ENCODE peak calls at places on chromosomes 11 and 22, in six cellular contexts. P is fibroblast of lung, J is sigmoid colon, A is suprapubic skin, B is ascending aorta, E is A549. N is an unnamed sample.

GRCh38 chr11:65852508-65853248 is 5.3 kb downstream of the CFL1 start:
- DNase-seq in B (no peak), P (no peak), E (no peak), J (peak; percentile 61), A (peak; percentile 66), N (no peak)

GRCh38 chr11:76185931-76186401 is 20.3 kb downstream of the WNT11 start:
- DNase-seq in A (peak; percentile 80), P (peak; percentile 63), B (peak; percentile 71), E (no peak), J (no peak), N (no peak)

GRCh38 chr11:65611758-65612603 is 2.0 kb downstream of the MAP3K11 start:
- DNase-seq in E (no peak), P (no peak), B (no peak), J (no peak), A (no peak), N (no peak)

GRCh38 chr22:37138879-37139561 is 10.7 kb downstream of the IL2RB start:
- DNase-seq in A (no peak), B (no peak), E (no peak), J (no peak), P (no peak), N (no peak)

GRCh38 chr11:81270686-81271085 is 1463.0 kb downstream of the FAM181B start:
- DNase-seq in P (no peak), A (no peak), J (no peak), B (no peak), E (no peak), N (no peak)

GRCh38 chr22:31872209-31872608 is 72.1 kb upstream of the YWHAH start:
- DNase-seq in E (no peak), A (no peak), J (no peak), P (no peak), B (no peak), N (no peak)

GRCh38 chr11:5280582-5281102 is 10.9 kb upstream of the HBE1 start:
- DNase-seq in P (peak; percentile 100), B (peak; percentile 73), E (peak; percentile 94), A (no peak), J (no peak), N (peak; percentile 92)

GRCh38 chr11:134486106-134486505 is 74.1 kb upstream of the B3GAT1 start:
- DNase-seq in E (no peak), J (no peak), B (peak; percentile 51), A (no peak), P (no peak), N (no peak)

DNA sequence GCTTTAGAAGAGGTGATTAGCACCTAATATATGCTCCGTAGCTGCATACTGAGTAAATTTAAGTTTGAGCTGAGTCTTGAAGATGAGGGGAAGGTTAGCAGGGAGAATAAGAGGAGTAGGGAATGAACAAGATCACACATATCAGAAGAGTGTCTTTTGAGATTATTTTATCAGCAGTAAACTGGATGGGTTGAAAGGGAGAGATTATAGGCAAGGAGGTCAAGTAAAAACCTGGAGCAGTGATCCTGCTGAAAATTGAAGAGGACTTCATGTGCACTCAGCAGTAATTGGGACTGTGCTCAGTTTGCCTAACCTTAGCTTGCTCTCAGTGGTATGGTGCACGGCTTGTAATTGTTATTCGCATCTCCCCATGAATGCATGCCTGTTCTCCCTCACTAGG is 79.5 kb upstream of the PICALM start:
- DNase-seq in J (no peak), A (no peak), B (no peak), E (no peak), P (no peak), N (no peak)
- H3K27ac ChIP-seq in J (no peak overlapping the region), A (no peak overlapping the region), B (no peak overlapping the region), E (no peak overlapping the region), P (no peak overlapping the region), N (no peak overlapping the region)

DNA sequence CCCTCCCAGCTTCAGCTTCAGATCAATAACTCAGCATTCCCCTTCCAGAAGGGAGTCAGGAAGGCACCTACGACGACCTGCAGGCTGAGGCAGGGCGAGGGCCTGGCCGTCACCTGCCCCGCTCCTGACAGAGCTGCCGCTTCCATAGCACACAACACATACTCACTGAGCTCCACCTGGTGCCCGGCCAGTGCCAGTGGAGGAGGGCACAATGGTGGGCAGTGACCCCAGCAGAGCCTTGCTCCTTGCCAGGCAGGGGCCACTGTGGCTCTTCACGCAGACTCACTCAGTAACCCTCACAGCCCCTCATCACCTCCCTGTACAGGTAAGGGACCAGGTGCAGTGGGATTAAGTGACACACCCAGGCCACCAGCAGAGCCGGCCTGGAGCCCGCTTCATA is 24.6 kb downstream of the LRFN4 start:
- DNase-seq in E (no peak), J (no peak), B (no peak), P (no peak), A (no peak), N (no peak)
- TF ChIP-seq CTCF in E (no peak), J (no peak), B (no peak), P (no peak), A (no peak), N (no peak)

DNA sequence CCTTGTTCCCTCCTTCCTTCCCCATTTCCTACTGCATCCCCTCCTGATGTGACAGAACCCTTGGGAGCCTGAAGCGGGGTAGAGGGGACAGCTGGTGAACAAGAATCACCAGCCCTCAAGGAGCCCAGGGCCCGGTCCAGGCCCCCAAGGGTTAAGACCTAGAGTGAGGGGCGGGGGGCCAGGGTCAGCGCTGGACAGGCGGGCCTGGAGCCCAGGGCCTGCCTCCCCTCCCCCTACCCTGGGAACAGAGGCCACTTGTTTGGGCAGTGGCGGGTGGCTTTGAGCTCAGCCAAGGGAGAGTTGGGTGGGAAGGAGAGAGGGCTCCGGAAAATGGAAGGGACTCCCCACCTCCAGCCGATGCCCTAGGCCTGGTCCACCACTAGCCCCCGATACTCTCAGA is 2.1 kb downstream of the ARAP1 start:
- DNase-seq in E (no peak), A (no peak), J (no peak), P (no peak), B (no peak), N (no peak)
- H3K27ac ChIP-seq in E (no peak overlapping the region), A (no peak overlapping the region), J (no peak overlapping the region), P (no peak overlapping the region), B (no peak overlapping the region), N (peak overlapping the region; percentile 75)

GRCh38 chr11:90738799-90739198 is 516.0 kb upstream of the CHORDC1 start:
- DNase-seq in A (no peak), E (no peak), J (no peak), P (no peak), B (no peak), N (no peak)
- TF ChIP-seq CTCF in A (no peak), E (no peak), J (no peak), P (no peak), B (no peak), N (no peak)

GRCh38 chr22:24066872-24067271 is 55.8 kb downstream of the CABIN1 start:
- DNase-seq in B (peak; percentile 56), J (peak; percentile 64), A (no peak), P (no peak), E (no peak), N (no peak)
- H3K27ac ChIP-seq in B (no peak overlapping the region), J (no peak overlapping the region), A (no peak overlapping the region), P (no peak overlapping the region), E (no peak overlapping the region), N (no peak overlapping the region)

GRCh38 chr22:19943665-19944026 is 2.0 kb upstream of the TXNRD2 start:
- DNase-seq in E (peak; percentile 29), A (no peak), P (peak; percentile 65), B (no peak), J (peak; percentile 61), N (no peak)

GRCh38 chr22:19940536-19941364 is 822 bp upstream of the COMT start:
- DNase-seq in B (no peak), J (peak; percentile 65), E (peak; percentile 28), P (no peak), A (no peak), N (no peak)

GRCh38 chr22:19942071-19942885 is 660 bp upstream of the TXNRD2 start:
- DNase-seq in A (no peak), J (peak; percentile 73), B (peak; percentile 77), E (peak; percentile 18), P (peak; percentile 75), N (no peak)

GRCh38 chr22:19941365-19942070 is at the start of the genes COMT and TXNRD2:
- DNase-seq in P (peak; percentile 62), J (peak; percentile 82), B (peak; percentile 82), A (peak; percentile 80), E (peak; percentile 62), N (peak; percentile 64)

DNA sequence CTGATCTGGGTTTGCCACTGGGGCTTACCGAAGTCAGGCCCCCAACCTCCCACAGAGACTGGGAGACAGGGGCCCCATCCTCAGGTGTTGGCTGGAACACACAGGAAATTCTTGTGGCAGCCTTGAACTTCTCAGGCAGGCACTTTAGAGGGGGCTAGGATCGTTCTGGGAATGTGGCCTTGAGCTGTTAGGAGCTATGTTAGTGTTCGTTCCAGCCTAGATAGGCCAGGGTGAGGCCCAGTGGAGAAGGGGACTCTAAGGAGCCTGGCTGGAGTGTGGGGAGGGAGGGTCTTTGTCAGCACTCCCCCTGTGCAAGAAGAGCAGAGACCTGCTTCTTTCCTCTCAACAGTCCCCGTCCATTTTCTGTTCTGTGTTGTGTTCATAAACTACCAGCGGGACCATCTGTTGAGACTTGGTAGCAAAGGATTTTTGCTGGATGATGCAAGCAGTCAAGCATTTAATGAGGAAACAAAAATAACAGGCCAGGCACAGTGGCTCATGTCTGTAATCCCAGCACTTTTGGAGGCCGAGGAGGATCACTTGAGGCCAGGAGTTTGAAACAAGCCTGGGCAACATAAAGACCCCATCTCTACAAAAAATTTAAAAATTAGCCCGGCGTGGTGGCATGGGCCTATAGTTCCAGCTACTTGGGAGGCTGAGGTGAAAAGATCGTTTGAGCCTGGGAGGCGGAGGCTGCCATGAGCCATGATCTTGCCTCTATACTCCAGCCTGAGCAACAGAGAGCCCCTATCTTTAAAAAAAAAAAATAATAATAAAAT is 1.5 kb upstream of the TXNRD2 start:
- DNase-seq in J (peak; percentile 81), B (peak; percentile 80), E (no peak), A (no peak), P (peak; percentile 93), N (peak; percentile 47)
- TF ChIP-seq CTCF in J (no peak), B (no peak), E (no peak), A (no peak), P (no peak), N (no peak)

GRCh38 chr11:17314232-17314547 is 37.4 kb upstream of the NCR3LG1 start:
- DNase-seq in A (no peak), E (no peak), P (peak; percentile 96), B (no peak), J (no peak), N (peak; percentile 45)

GRCh38 chr11:17314904-17315426 is 36.6 kb upstream of the NCR3LG1 start:
- DNase-seq in B (no peak), A (no peak), P (no peak), E (no peak), J (no peak), N (no peak)

DNA sequence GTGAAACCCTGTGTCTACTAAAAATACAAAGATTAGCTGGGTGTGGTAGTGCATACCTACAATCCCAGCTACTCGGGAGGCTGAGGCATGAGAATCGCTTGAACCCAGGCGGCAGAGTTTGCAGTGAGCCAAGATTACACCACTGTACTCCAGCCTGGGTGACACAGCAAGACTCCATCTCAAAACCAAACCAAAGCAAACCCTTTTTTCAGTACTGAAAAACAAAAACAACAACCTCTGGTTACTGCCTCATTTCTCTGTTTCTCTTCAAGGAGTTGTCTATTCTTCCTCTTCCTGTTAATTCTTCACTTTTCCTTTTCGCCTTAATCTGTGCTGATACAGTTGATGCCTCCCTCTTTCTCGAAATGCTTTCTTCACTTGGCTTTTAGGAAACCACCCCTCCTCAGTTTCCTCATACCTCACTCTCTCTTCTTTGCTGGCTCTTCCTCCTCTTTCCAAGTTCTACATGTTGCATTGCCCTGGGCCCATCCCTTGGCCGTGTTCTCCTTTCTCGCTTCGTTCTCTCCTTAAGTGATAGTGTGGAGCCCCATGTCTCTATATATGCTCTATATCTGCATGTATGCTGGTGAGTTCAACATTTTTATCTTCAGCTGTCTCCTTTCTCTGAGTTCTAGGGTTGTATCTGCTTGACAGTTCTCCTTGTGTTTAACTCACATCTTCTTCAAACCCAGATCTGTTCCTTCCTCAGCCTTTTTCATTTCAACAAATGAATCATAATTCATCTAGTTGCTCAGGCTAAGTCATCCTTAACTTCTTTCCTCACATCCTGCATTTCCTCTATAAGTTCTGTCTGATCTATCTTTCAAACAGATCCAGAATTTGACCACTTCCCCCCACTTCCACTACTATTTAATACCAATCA is 37.1 kb downstream of the NUCB2 start:
- DNase-seq in P (peak; percentile 1), E (no peak), J (no peak), A (no peak), B (no peak), N (no peak)
- H3K27ac ChIP-seq in P (peak overlapping the region; percentile 42), E (no peak overlapping the region), J (no peak overlapping the region), A (no peak overlapping the region), B (no peak overlapping the region), N (peak overlapping the region; percentile 77)